ENCODE peak calls at places on chromosomes 13 and 19, in six cellular contexts. One of them, this sample, is unnamed.

GRCh38 chr19:13788991-13789390 is 6.3 kb upstream of the ZSWIM4 start:
- DNase-seq in adrenal gland: no peak
- DNase-seq in cardiac muscle cell: no peak
- DNase-seq in colonic mucosa: no peak
- DNase-seq in IMR-90: peak
- DNase-seq in heart left ventricle: no peak
- DNase-seq in this sample: no peak

GRCh38 chr19:40219721-40220276 is 1.6 kb upstream of the TTC9B start:
- DNase-seq in adrenal gland: peak
- DNase-seq in cardiac muscle cell: no peak
- DNase-seq in colonic mucosa: no peak
- DNase-seq in IMR-90: peak
- DNase-seq in heart left ventricle: no peak
- DNase-seq in this sample: no peak

GRCh38 chr13:68927387-68928026 is 1180.1 kb upstream of the ATXN8OS start:
- DNase-seq in adrenal gland: peak
- DNase-seq in cardiac muscle cell: peak
- DNase-seq in colonic mucosa: no peak
- DNase-seq in IMR-90: no peak
- DNase-seq in heart left ventricle: no peak
- DNase-seq in this sample: no peak

GRCh38 chr13:109220631-109221030 is 565.8 kb downstream of the IRS2 start:
- DNase-seq in adrenal gland: no peak
- DNase-seq in cardiac muscle cell: no peak
- DNase-seq in colonic mucosa: no peak
- DNase-seq in IMR-90: no peak
- DNase-seq in heart left ventricle: no peak
- DNase-seq in this sample: no peak

GRCh38 chr13:110464547-110465343 is 96.8 kb downstream of the RAB20 start:
- DNase-seq in adrenal gland: no peak
- DNase-seq in cardiac muscle cell: no peak
- DNase-seq in colonic mucosa: no peak
- DNase-seq in IMR-90: no peak
- DNase-seq in heart left ventricle: peak
- DNase-seq in this sample: no peak

GRCh38 chr19:36100476-36100875 is 10.5 kb upstream of the OVOL3 start:
- DNase-seq in adrenal gland: no peak
- DNase-seq in cardiac muscle cell: peak
- DNase-seq in colonic mucosa: no peak
- DNase-seq in IMR-90: no peak
- DNase-seq in heart left ventricle: no peak
- DNase-seq in this sample: peak

GRCh38 chr19:18385675-18386542 is at the start of gene GDF15:
- DNase-seq in adrenal gland: peak
- DNase-seq in cardiac muscle cell: peak
- DNase-seq in colonic mucosa: peak
- DNase-seq in IMR-90: peak
- DNase-seq in heart left ventricle: peak
- DNase-seq in this sample: peak

GRCh38 chr13:113837554-113838355 is 26.1 kb downstream of the GAS6 start:
- DNase-seq in adrenal gland: peak
- DNase-seq in cardiac muscle cell: peak
- DNase-seq in colonic mucosa: peak
- DNase-seq in IMR-90: peak
- DNase-seq in heart left ventricle: peak
- DNase-seq in this sample: peak

GRCh38 chr13:110638814-110639806 is 23.8 kb downstream of the NAXD start:
- DNase-seq in adrenal gland: no peak
- DNase-seq in cardiac muscle cell: no peak
- DNase-seq in colonic mucosa: no peak
- DNase-seq in IMR-90: no peak
- DNase-seq in heart left ventricle: peak
- DNase-seq in this sample: no peak

GRCh38 chr13:97239306-97239705 is 17.2 kb downstream of the MBNL2 start:
- DNase-seq in adrenal gland: no peak
- DNase-seq in cardiac muscle cell: no peak
- DNase-seq in colonic mucosa: no peak
- DNase-seq in IMR-90: no peak
- DNase-seq in heart left ventricle: no peak
- DNase-seq in this sample: no peak

GRCh38 chr13:96428904-96429303 is 339.0 kb downstream of the HS6ST3 start:
- DNase-seq in adrenal gland: no peak
- DNase-seq in cardiac muscle cell: no peak
- DNase-seq in colonic mucosa: no peak
- DNase-seq in IMR-90: no peak
- DNase-seq in heart left ventricle: no peak
- DNase-seq in this sample: no peak

GRCh38 chr19:4443966-4444764 is 13.4 kb downstream of the UBXN6 start:
- DNase-seq in adrenal gland: peak
- DNase-seq in cardiac muscle cell: no peak
- DNase-seq in colonic mucosa: no peak
- DNase-seq in IMR-90: no peak
- DNase-seq in heart left ventricle: no peak
- DNase-seq in this sample: no peak

GRCh38 chr19:47095707-47096704 is 17.6 kb downstream of the ZC3H4 start:
- DNase-seq in adrenal gland: no peak
- DNase-seq in cardiac muscle cell: no peak
- DNase-seq in colonic mucosa: peak
- DNase-seq in IMR-90: no peak
- DNase-seq in heart left ventricle: peak
- DNase-seq in this sample: peak

GRCh38 chr13:112657850-112658445 is 31.9 kb upstream of the ATP11A start:
- DNase-seq in adrenal gland: no peak
- DNase-seq in cardiac muscle cell: no peak
- DNase-seq in colonic mucosa: no peak
- DNase-seq in IMR-90: peak
- DNase-seq in heart left ventricle: no peak
- DNase-seq in this sample: no peak

GRCh38 chr13:66714795-66715194 is 515.3 kb downstream of the PCDH9 start:
- DNase-seq in adrenal gland: no peak
- DNase-seq in cardiac muscle cell: no peak
- DNase-seq in colonic mucosa: no peak
- DNase-seq in IMR-90: no peak
- DNase-seq in heart left ventricle: no peak
- DNase-seq in this sample: no peak

GRCh38 chr19:49119411-49120324 is at the start of gene PPFIA3:
- DNase-seq in adrenal gland: peak
- DNase-seq in cardiac muscle cell: peak
- DNase-seq in colonic mucosa: peak
- DNase-seq in IMR-90: peak
- DNase-seq in heart left ventricle: peak
- DNase-seq in this sample: peak

GRCh38 chr13:106617561-106617960 is 49.6 kb upstream of the ARGLU1 start:
- DNase-seq in adrenal gland: no peak
- DNase-seq in cardiac muscle cell: no peak
- DNase-seq in colonic mucosa: no peak
- DNase-seq in IMR-90: peak
- DNase-seq in heart left ventricle: no peak
- DNase-seq in this sample: no peak

GRCh38 chr19:14198384-14199376 is 7.3 kb downstream of the ADGRL1 start:
- DNase-seq in adrenal gland: no peak
- DNase-seq in cardiac muscle cell: no peak
- DNase-seq in colonic mucosa: no peak
- DNase-seq in IMR-90: no peak
- DNase-seq in heart left ventricle: no peak
- DNase-seq in this sample: no peak

GRCh38 chr13:21371011-21371410 is 88.1 kb downstream of the ZDHHC20 start:
- DNase-seq in adrenal gland: no peak
- DNase-seq in cardiac muscle cell: no peak
- DNase-seq in colonic mucosa: no peak
- DNase-seq in IMR-90: no peak
- DNase-seq in heart left ventricle: no peak
- DNase-seq in this sample: no peak

GRCh38 chr13:100176781-100177389 is 88.0 kb downstream of the PCCA start:
- DNase-seq in adrenal gland: no peak
- DNase-seq in cardiac muscle cell: peak
- DNase-seq in colonic mucosa: no peak
- DNase-seq in IMR-90: peak
- DNase-seq in heart left ventricle: no peak
- DNase-seq in this sample: no peak

GRCh38 chr19:39405930-39406655 is 554 bp upstream of the ZFP36 start:
- DNase-seq in adrenal gland: no peak
- DNase-seq in cardiac muscle cell: no peak
- DNase-seq in colonic mucosa: peak
- DNase-seq in IMR-90: no peak
- DNase-seq in heart left ventricle: peak
- DNase-seq in this sample: no peak

GRCh38 chr13:113952983-113953520 is 20.8 kb downstream of the C13orf46 start:
- DNase-seq in adrenal gland: no peak
- DNase-seq in cardiac muscle cell: no peak
- DNase-seq in colonic mucosa: no peak
- DNase-seq in IMR-90: no peak
- DNase-seq in heart left ventricle: peak
- DNase-seq in this sample: no peak

GRCh38 chr13:31950121-31950810 is 81.3 kb upstream of the FRY start:
- DNase-seq in adrenal gland: no peak
- DNase-seq in cardiac muscle cell: no peak
- DNase-seq in colonic mucosa: no peak
- DNase-seq in IMR-90: no peak
- DNase-seq in heart left ventricle: no peak
- DNase-seq in this sample: no peak

GRCh38 chr19:10111405-10111811 is at the start of gene P2RY11:
- DNase-seq in adrenal gland: no peak
- DNase-seq in cardiac muscle cell: no peak
- DNase-seq in colonic mucosa: no peak
- DNase-seq in IMR-90: no peak
- DNase-seq in heart left ventricle: peak
- DNase-seq in this sample: no peak

GRCh38 chr19:51194527-51195315 is 30.2 kb upstream of the CD33 start:
- DNase-seq in adrenal gland: no peak
- DNase-seq in cardiac muscle cell: no peak
- DNase-seq in colonic mucosa: no peak
- DNase-seq in IMR-90: no peak
- DNase-seq in heart left ventricle: no peak
- DNase-seq in this sample: no peak

DNA sequence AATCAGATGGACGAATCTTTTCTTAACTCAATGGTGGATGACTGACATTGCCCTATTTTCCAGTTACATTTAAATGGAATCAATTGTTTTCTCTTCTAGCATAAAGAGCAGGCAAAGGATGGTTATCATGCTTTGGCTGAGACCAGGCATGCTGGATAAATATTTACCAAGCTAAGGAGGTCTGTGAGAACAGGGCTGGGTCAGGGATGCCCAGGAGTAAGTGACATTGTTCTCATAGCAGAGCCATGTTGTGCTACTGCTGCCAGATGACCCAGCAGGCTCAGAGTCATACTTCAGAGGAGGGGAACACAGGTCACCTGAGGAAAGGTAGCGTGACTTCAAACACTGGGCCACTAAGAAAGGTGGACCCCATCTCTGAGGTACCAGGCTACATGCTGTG is 116.0 kb upstream of the RNF113B start:
- DNase-seq in adrenal gland: no peak
- DNase-seq in cardiac muscle cell: no peak
- DNase-seq in colonic mucosa: no peak
- DNase-seq in IMR-90: no peak
- DNase-seq in heart left ventricle: no peak
- DNase-seq in this sample: no peak
- H3K27ac ChIP-seq in adrenal gland: no peak
- H3K27ac ChIP-seq in cardiac muscle cell: no peak
- H3K27ac ChIP-seq in colonic mucosa: no peak
- H3K27ac ChIP-seq in IMR-90: peak
- H3K27ac ChIP-seq in heart left ventricle: no peak
- H3K27ac ChIP-seq in this sample: no peak

DNA sequence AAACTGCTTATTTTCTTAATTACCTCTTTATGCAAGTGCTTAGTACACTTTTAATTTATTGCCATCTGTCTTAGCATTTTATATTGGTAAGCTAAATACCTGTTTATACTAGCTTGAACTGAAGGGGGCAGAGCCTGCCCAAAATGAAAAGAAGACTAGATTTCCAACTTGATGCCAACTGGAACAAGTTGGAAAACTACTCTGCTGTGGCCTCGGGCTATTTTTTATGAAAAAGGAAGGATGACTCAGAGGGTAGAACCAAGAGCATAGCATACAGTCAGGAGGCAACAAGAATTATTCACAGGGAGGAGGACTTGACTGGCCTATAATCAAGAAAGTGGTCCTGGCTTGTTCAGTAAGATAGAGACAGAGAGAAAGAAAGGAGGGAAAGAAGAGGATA is 150.3 kb downstream of the NDFIP2 start:
- DNase-seq in adrenal gland: peak
- DNase-seq in cardiac muscle cell: no peak
- DNase-seq in colonic mucosa: no peak
- DNase-seq in IMR-90: peak
- DNase-seq in heart left ventricle: no peak
- DNase-seq in this sample: no peak
- TF ChIP-seq CTCF in adrenal gland: peak
- TF ChIP-seq CTCF in cardiac muscle cell: peak
- TF ChIP-seq CTCF in colonic mucosa: no peak
- TF ChIP-seq CTCF in IMR-90: peak
- TF ChIP-seq CTCF in heart left ventricle: no peak
- TF ChIP-seq CTCF in this sample: peak

DNA sequence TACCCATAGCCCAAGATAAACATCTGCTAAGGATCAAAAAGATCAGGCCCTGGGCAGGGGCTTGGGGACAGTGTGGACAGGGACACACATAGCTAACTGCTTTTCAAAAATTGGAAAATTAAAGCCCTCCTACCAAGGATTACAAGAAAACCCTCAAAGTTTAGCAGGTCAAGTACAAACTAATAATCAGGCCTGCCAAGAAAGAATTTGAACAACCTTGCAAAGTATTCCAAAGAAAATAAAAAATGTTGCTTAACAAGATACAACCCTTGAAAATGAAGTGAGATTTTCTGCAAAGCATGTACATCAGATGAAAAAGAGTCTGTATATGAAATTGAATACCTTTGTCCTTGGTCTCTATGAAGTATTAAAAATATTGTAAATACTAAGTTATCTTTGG is 67.3 kb downstream of the KLF12 start:
- DNase-seq in adrenal gland: no peak
- DNase-seq in cardiac muscle cell: no peak
- DNase-seq in colonic mucosa: no peak
- DNase-seq in IMR-90: peak
- DNase-seq in heart left ventricle: no peak
- DNase-seq in this sample: no peak
- H3K27ac ChIP-seq in adrenal gland: no peak
- H3K27ac ChIP-seq in cardiac muscle cell: no peak
- H3K27ac ChIP-seq in colonic mucosa: no peak
- H3K27ac ChIP-seq in IMR-90: no peak
- H3K27ac ChIP-seq in heart left ventricle: no peak
- H3K27ac ChIP-seq in this sample: no peak

GRCh38 chr19:8569066-8569761 is 8.0 kb downstream of the MYO1F start:
- DNase-seq in adrenal gland: peak
- DNase-seq in cardiac muscle cell: no peak
- DNase-seq in colonic mucosa: peak
- DNase-seq in IMR-90: peak
- DNase-seq in heart left ventricle: peak
- DNase-seq in this sample: peak
- TF ChIP-seq CTCF in adrenal gland: no peak
- TF ChIP-seq CTCF in cardiac muscle cell: no peak
- TF ChIP-seq CTCF in colonic mucosa: no peak
- TF ChIP-seq CTCF in IMR-90: no peak
- TF ChIP-seq CTCF in heart left ventricle: no peak
- TF ChIP-seq CTCF in this sample: no peak

This sample was measured in left ventricle myocardium inferior.